ENCODE peak calls at places on chromosomes 1 and 21, in nine cellular contexts. R is uterus, V is testis, W is breast epithelium, O is brain microvascular endothelial cell, C is WERI-Rb-1, D is K562, U is stomach, K is RWPE1. M is an unnamed sample.

GRCh38 chr1:41794031-41794430 is 124.7 kb downstream of the HIVEP3 start:
- DNase-seq in R (no peak), V (no peak), W (no peak), O (no peak), C (peak; percentile 26), D (no peak), U (no peak), K (no peak), M (no peak)

GRCh38 chr1:231028676-231029075 is 11.4 kb downstream of the FAM89A start:
- DNase-seq in R (no peak), V (no peak), W (no peak), O (no peak), C (no peak), D (no peak), U (no peak), K (no peak), M (no peak)

GRCh38 chr1:22591576-22591975 is 28.3 kb downstream of the EPHA8 start:
- DNase-seq in R (no peak), V (no peak), W (no peak), O (no peak), C (no peak), D (no peak), U (no peak), K (no peak), M (no peak)

GRCh38 chr1:236024655-236025054 is 40.2 kb downstream of the NID1 start:
- DNase-seq in R (no peak), V (no peak), W (no peak), O (no peak), C (no peak), D (no peak), U (no peak), K (no peak), M (no peak)

GRCh38 chr21:42279888-42280287 is 35.3 kb downstream of the TFF3 start:
- DNase-seq in R (no peak), V (no peak), W (no peak), O (no peak), C (no peak), D (no peak), U (no peak), K (no peak), M (no peak)

GRCh38 chr1:227540170-227541098 is 22.9 kb upstream of the ZNF678 start:
- DNase-seq in R (no peak), V (no peak), W (no peak), O (no peak), C (no peak), D (no peak), U (no peak), K (no peak), M (no peak)

GRCh38 chr1:8789314-8790214 is 27.9 kb downstream of the RERE start:
- DNase-seq in R (no peak), V (no peak), W (peak; percentile 70), O (no peak), C (no peak), D (peak; percentile 96), U (no peak), K (peak; percentile 23), M (no peak)

GRCh38 chr1:247681288-247681897 is 1.9 kb upstream of the OR13G1 start:
- DNase-seq in R (no peak), V (peak; percentile 74), W (no peak), O (peak; percentile 28), C (peak; percentile 76), D (peak; percentile 79), U (peak; percentile 42), K (peak; percentile 1), M (no peak)

DNA sequence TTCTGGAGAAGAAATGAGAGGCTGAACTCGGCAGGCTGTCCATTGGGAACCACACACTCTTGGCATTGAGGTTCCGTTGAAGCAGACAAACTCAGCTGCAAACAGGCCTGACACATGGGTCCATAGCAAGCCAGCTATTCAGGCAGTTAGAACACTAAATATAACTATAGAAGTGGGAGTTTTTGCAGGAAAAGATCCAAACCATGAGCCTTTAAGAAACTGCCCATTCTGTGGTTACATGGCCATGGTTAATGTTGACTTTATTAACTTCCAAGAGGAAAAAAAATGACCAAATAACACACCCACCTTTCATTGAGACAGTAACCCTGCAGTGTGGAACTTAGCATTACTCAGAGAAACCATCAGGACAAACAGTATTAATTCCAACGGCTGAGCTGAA is 84.7 kb upstream of the BCL10 start:
- DNase-seq in R (peak; percentile 15), V (peak; percentile 23), W (no peak), O (peak; percentile 36), C (no peak), D (no peak), U (no peak), K (no peak), M (no peak)
- TF ChIP-seq CTCF in R (no peak), V (no peak), W (no peak), O (no peak), C (no peak), D (no peak), U (no peak), K (no peak), M (no peak)

GRCh38 chr1:156433602-156434001 is 64.6 kb downstream of the RHBG start:
- DNase-seq in R (no peak), V (no peak), W (no peak), O (no peak), C (no peak), D (no peak), U (no peak), K (no peak), M (no peak)

GRCh38 chr1:156435551-156436318 is 64.8 kb downstream of the MEF2D start:
- DNase-seq in R (no peak), V (no peak), W (no peak), O (no peak), C (no peak), D (no peak), U (peak; percentile 34), K (no peak), M (no peak)

GRCh38 chr1:156437054-156437453 is 63.5 kb downstream of the MEF2D start:
- DNase-seq in R (no peak), V (no peak), W (no peak), O (no peak), C (no peak), D (no peak), U (no peak), K (no peak), M (no peak)

GRCh38 chr1:156436319-156437043 is 64.1 kb downstream of the MEF2D start:
- DNase-seq in R (no peak), V (no peak), W (no peak), O (no peak), C (no peak), D (no peak), U (no peak), K (no peak), M (no peak)

GRCh38 chr1:156434976-156435550 is 65.5 kb downstream of the MEF2D start:
- DNase-seq in R (no peak), V (no peak), W (no peak), O (no peak), C (no peak), D (no peak), U (no peak), K (no peak), M (no peak)
- H3K27ac ChIP-seq in R (no peak overlapping the region), V (no peak overlapping the region), W (no peak overlapping the region), O (no peak overlapping the region), C (no peak overlapping the region), D (no peak overlapping the region), U (no peak overlapping the region), K (no peak overlapping the region), M (no peak overlapping the region)

GRCh38 chr1:168236836-168237611 is 11.2 kb downstream of the SFT2D2 start:
- DNase-seq in R (no peak), V (peak; percentile 44), W (no peak), O (no peak), C (no peak), D (no peak), U (no peak), K (no peak), M (no peak)

GRCh38 chr1:168230709-168231108 is 4.9 kb downstream of the SFT2D2 start:
- DNase-seq in R (no peak), V (no peak), W (no peak), O (no peak), C (no peak), D (no peak), U (no peak), K (no peak), M (no peak)

GRCh38 chr1:168235548-168235885 is 9.7 kb downstream of the SFT2D2 start:
- DNase-seq in R (no peak), V (no peak), W (no peak), O (no peak), C (no peak), D (no peak), U (no peak), K (no peak), M (no peak)

GRCh38 chr1:168235937-168236336 is 10.1 kb downstream of the SFT2D2 start:
- DNase-seq in R (no peak), V (no peak), W (no peak), O (no peak), C (no peak), D (no peak), U (no peak), K (no peak), M (no peak)

DNA sequence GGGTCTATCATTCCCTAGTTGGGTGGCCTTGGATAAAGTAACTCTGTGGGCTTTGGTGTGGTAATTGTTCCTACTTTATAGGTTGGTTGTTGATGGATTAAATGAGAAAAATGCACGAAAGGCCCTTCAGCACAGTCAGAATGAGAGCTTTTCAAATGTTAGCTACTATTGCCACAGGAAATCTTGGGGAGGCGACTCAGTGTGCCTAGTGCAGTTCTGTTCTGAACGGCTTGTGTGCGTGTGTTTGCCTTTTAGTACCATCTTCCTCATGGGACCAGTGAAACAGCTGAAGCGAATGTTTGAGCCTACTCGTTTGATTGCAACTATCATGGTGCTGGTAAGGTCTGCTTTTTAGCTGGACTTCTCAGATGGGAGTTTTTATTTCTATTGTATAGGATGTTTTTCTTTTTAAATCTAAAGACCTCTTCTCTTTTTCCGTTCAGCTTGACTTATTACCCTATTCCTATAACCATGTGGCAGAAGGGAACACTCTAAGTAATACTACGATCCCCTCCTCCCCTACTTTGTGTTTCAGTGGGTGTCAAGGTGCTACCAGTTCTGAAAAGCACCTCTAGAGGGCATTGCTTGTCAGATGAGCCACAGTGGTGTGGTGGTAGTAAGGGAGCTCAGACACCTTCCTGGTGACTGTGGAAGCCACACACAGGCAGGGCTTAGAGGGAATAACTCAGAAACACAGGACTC is 9.2 kb downstream of the SFT2D2 start:
- DNase-seq in R (no peak), V (no peak), W (no peak), O (peak; percentile 53), C (peak; percentile 23), D (peak; percentile 77), U (no peak), K (peak; percentile 74), M (no peak)
- TF ChIP-seq CTCF in R (peak; percentile 33), V (no peak), W (no peak), O (peak; percentile 84), C (peak; percentile 59), D (peak; percentile 86), U (peak; percentile 28), K (no peak), M (peak; percentile 36)

DNA sequence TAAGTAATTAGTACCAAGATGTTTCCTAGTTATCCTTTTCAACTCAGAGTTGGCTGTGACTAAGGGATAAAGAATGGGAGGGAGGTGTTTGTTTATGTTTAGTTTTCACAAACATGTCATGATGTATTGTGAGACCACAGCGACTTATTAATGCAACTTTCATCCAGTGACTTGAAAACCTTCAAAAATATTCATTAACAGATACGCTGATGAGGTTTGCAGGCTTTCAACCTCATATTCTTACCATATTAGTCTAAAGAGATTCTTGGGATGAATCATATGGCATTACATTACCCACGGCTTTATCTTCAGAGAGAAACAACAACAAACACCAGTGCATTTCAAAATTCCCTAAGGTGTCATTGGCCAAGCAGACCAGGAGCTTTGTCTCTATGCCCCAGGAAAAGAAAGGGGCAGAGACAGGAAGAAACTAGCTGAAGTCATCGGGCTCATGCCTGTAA is 36.4 kb downstream of the PALMD start:
- DNase-seq in R (no peak), V (no peak), W (no peak), O (peak; percentile 77), C (no peak), D (no peak), U (no peak), K (no peak), M (no peak)
- H3K27ac ChIP-seq in R (no peak overlapping the region), V (no peak overlapping the region), W (no peak overlapping the region), O (peak overlapping the region; percentile 30), C (no peak overlapping the region), D (no peak overlapping the region), U (no peak overlapping the region), K (no peak overlapping the region), M (no peak overlapping the region)

M was measured in thoracic aorta.